ENCODE peak calls at places on chromosomes 5 and 9, in four cellular contexts. R, C, G and D are unnamed samples.
A peak's percentile ranks its signal among the peaks of the same experiment; 100 is the strongest.

GRCh38 chr5:56589486-56589870 is 225.9 kb upstream of the MAP3K1 start:
- DNase-seq in G (no peak), C (no peak), R (no peak), D (no peak)

GRCh38 chr5:51829226-51829625 is 446.0 kb downstream of the ISL1 start:
- DNase-seq in C (no peak), R (no peak), G (no peak), D (no peak)

GRCh38 chr9:109258619-109259321 is 62.1 kb downstream of the EPB41L4B start:
- DNase-seq in G (no peak), C (no peak), R (peak; percentile 47), D (no peak)

GRCh38 chr5:173759696-173760095 is 128.5 kb upstream of the CPEB4 start:
- DNase-seq in R (no peak), C (no peak), G (no peak), D (no peak)

GRCh38 chr5:160192424-160192823 is 36.9 kb upstream of the FABP6 start:
- DNase-seq in G (no peak), R (no peak), C (no peak), D (no peak)

GRCh38 chr9:136531186-136531903 is 14.5 kb downstream of the NOTCH1 start:
- DNase-seq in R (no peak), C (no peak), G (no peak), D (no peak)

GRCh38 chr5:143536364-143536763 is 132.9 kb upstream of the NR3C1 start:
- DNase-seq in C (no peak), R (peak; percentile 6), G (no peak), D (no peak)

GRCh38 chr5:97167435-97167834 is 15.6 kb downstream of the RIOK2 start:
- DNase-seq in C (no peak), G (no peak), R (no peak), D (no peak)

GRCh38 chr9:105296889-105297288 is 52.4 kb downstream of the SLC44A1 start:
- DNase-seq in R (no peak), C (no peak), G (no peak), D (no peak)

GRCh38 chr9:95989304-95989703 is 113.8 kb downstream of the ERCC6L2 start:
- DNase-seq in R (no peak), C (no peak), G (no peak), D (no peak)

GRCh38 chr9:19583890-19584289 is 175.1 kb downstream of the ACER2 start:
- DNase-seq in C (no peak), G (no peak), R (no peak), D (no peak)
- TF ChIP-seq CTCF in C (no peak), G (no peak), R (no peak), D (no peak)

GRCh38 chr5:33969572-33970452 is 14.7 kb downstream of the SLC45A2 start:
- DNase-seq in C (no peak), G (peak; percentile 6), R (peak; percentile 25), D (peak; percentile 13)
- TF ChIP-seq CTCF in C (peak; percentile 56), G (peak; percentile 80), R (peak; percentile 49), D (peak; percentile 55)

GRCh38 chr9:36341936-36342577 is 58.0 kb downstream of the RNF38 start:
- DNase-seq in C (no peak), R (no peak), G (no peak), D (no peak)

GRCh38 chr9:36346578-36346977 is 53.5 kb downstream of the RNF38 start:
- DNase-seq in R (no peak), C (no peak), G (no peak), D (no peak)

DNA sequence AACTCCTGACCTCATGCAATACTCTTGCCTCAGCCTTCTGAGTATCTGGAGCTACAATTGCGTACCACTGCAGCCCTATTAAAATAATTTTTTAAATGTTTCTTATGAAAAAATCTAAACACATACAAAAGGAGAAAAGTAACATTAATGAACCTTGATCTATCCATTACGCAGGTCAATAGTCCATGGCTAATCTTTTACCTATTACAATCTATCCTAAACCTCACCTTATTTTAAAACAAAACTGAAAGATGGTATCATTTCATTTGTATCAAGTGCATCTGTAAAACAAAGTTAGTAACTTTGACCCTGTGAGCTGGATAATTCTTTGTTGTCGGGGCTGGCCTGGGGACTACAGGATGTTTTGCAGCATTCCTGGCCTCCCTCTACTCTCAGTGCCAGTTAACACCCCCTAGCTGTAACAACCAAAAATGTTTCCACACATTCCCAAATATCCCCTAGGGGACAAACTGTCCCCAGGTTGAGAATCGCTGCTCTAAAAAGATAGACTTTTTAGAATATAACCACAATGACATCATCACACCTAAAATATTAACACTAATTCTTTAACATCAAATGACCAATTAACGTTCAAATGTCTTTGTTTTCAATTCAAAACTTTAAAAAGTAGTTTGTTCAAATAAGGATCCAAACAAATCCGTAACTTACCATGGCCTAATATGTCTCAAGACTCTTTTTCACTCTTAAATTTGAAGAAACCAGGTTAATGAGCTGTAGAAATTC is 54.8 kb downstream of the RNF38 start:
- DNase-seq in G (no peak), R (no peak), C (no peak), D (peak; percentile 26)
- TF ChIP-seq CTCF in G (peak; percentile 34), R (no peak), C (no peak), D (peak; percentile 27)

DNA sequence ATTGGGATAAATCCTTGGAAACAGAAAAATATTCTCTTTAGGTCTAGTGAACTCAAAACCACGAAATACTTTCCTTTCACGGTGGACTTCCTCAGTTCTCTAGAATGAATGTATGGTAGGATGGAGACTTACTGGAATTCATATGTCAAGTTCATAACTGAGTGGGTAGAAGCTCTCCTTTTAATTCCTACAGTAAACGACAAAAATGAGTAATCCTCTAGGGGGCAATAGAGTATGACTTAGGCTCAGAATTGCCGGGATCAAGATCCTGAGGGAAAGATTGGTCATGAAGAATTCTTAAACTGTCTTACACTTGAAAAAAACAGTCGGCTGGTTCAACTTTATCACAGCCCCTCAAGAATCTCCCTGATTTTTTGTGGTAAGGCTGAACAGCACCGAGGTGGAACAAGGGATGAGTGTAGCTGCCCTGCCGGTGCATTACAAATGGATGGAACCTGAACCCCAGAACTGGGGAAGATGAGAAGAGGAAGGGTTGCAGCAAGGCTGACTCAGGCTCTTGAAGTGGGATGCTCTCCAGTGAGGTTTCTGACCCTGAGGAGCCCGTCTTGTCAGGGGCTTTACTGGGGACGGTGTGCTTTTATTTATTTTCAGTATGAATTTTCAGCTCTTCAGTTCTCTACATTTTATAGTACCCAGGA is 14.0 kb upstream of the LOX start:
- DNase-seq in C (no peak), R (no peak), G (no peak), D (no peak)
- TF ChIP-seq CTCF in C (peak; percentile 16), R (peak; percentile 14), G (peak; percentile 61), D (peak; percentile 56)

GRCh38 chr9:36893148-36893547 is 140.9 kb downstream of the PAX5 start:
- DNase-seq in G (no peak), C (no peak), R (no peak), D (no peak)
- TF ChIP-seq CTCF in G (no peak), C (no peak), R (no peak), D (no peak)

GRCh38 chr5:78291687-78292086 is 2.8 kb downstream of the AP3B1 start:
- DNase-seq in R (no peak), G (no peak), C (no peak), D (no peak)

GRCh38 chr5:78294250-78295034 is at the start of gene AP3B1:
- DNase-seq in R (peak; percentile 99), G (peak; percentile 98), C (peak; percentile 100), D (peak; percentile 100)

GRCh38 chr5:78300464-78301045 is 6.1 kb upstream of the AP3B1 start:
- DNase-seq in R (no peak), C (no peak), G (no peak), D (no peak)

GRCh38 chr5:78293856-78294249 is 645 bp downstream of the AP3B1 start:
- DNase-seq in C (no peak), G (no peak), R (no peak), D (no peak)

DNA sequence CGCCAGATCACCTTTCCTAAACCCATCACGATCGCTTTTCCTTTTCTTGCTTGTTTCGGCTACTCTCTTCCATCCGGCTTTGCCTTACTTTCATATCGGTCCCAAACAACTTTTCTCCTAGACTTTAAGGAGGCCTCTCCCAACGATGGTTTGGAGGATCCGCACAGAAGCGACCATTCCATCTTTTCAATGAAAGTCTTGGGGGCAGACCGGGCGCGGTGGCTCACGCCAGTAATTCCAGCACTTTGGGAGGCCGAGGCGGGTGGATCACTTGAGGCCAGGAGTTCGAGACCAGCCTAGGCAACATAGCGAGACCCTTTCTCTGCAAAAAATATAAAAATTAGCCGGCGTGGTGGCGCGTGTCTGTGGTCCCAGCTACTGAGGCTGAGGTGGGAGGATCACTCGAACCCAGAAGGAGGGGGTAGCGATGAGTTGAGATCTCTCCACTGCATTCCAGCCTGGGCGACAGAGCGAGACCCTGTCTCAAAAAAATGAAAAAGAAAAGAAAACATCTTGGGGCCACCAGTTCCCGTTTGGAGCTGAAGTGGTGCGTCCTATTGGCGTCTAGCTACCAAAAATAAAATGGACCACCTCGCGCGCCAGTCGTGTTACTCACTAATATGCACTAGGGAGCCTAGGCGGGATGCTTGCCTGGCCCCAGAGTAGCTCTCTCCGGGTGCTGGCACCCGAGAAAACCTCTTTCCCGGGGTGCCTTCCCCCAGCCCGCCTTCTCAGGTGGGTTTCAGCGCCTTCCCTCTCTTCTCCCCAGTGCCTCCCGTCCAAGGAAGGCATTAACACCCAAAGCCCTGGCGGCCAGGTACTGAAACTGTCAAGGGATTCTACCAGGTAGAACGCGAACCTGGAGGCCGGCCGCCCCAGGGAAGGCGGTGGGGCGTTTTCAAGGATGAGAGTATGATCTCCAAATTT is 800 bp upstream of the AP3B1 start:
- DNase-seq in G (no peak), C (peak; percentile 86), R (peak; percentile 73), D (peak; percentile 24)
- TF ChIP-seq CTCF in G (peak; percentile 62), C (peak; percentile 31), R (peak; percentile 35), D (peak; percentile 33)

GRCh38 chr5:126499742-126500396 is 76.7 kb downstream of the GRAMD2B start:
- DNase-seq in R (no peak), C (no peak), G (no peak), D (peak; percentile 31)
- TF ChIP-seq CTCF in R (peak; percentile 44), C (peak; percentile 58), G (peak; percentile 61), D (peak; percentile 61)

DNA sequence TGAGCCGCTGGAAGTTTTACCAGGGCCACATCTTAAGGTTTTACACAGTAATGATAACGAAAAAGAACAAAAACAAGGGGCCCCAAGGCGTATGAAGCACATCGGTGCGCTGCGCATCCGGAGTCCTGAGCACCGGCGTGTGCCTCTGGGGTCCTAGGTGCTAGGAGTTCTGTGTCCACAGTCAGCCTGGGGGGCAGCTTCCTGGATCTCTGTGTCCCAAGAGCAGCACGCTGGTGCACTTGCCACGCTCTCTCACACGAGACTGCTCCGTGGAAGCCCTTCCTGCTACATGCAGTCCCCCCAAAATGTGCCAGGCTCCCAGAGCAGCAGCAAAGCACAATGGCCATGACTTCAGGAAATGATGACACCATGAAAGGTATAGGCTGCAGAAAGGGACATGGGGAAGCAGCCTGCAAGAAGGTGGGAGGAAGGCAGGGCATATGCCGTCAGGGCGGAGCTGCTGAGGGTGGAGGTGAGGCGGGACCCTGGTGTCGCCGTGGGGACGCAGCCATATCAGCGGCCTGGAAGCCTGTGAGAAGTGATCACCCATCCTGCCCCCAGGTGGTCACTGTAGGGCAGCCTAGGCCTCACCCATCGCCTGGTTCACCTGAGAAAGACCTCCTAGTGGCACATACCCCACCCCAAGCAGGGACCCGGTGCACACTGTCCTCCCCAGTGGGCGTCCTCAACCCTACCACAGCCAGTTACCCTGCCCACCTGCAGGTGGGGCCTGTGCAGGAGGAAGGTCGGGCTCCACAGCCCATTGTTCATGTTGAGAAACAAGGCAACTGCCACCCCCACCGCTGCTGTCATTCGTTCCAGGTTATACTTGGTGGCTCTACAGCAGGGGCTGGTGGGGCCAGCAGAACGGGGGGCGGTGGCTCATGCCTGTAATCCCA is 23.6 kb upstream of the SLC6A3 start:
- DNase-seq in G (no peak), R (peak; percentile 3), C (peak; percentile 75), D (no peak)
- TF ChIP-seq CTCF in G (no peak), R (no peak), C (peak; percentile 18), D (no peak)

DNA sequence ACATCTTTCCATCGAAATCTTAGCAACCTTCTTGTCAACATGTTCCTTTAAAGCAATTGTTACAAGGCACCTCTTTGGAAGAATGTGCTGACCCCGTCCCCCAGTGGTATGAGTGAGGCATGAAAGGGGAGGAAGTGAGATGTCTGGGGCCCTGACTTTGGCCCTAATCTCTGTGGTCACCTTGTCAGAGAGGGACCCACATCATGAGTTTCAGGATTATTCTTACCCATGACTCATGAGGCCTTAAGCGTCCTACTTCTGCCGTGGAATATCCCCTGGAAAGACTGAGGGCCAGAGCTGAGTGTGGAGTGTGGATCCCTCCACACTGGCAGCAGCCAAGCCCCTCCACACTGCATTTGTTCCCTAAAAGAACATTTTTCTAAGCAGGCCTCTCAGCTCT is 81.2 kb downstream of the FSTL4 start:
- DNase-seq in G (no peak), R (no peak), C (no peak), D (no peak)
- TF ChIP-seq CTCF in G (no peak), R (no peak), C (no peak), D (no peak)